ENCODE peak calls at places on chromosome 1, in seven cellular contexts. T is colonic mucosa; M is cardiac muscle cell; H is tibial artery; Q is CD8-positive, alpha-beta T cell; U is ovary; S is heart left ventricle. F is an unnamed sample. For H3K36me3, H3K9me3 and H3K4me1, the result is how much of the 10 kb centered on the place peaks cover.

GRCh38 chr1:56466541-56466940 is 112.8 kb downstream of the PLPP3 start:
- DNase-seq in T (no peak), M (no peak), H (no peak), Q (no peak), U (no peak), S (no peak), F (no peak)

GRCh38 chr1:36401602-36402517 is 4.2 kb upstream of the LSM10 start:
- DNase-seq in T (no peak), M (no peak), H (no peak), Q (no peak), U (peak), S (no peak), F (no peak)

GRCh38 chr1:178953538-178954207 is 72.0 kb upstream of the FAM20B start:
- DNase-seq in T (no peak), M (no peak), H (peak), Q (no peak), U (peak), S (no peak), F (no peak)

GRCh38 chr1:228778466-228778865 is 43.2 kb downstream of the RHOU start:
- DNase-seq in T (no peak), M (no peak), H (no peak), Q (no peak), U (no peak), S (no peak), F (no peak)

GRCh38 chr1:150619576-150620509 is 9.6 kb downstream of the ENSA start:
- DNase-seq in T (no peak), M (peak), H (no peak), Q (no peak), U (no peak), S (peak), F (no peak)

GRCh38 chr1:196546272-196547245 is 61.7 kb downstream of the KCNT2 start:
- DNase-seq in T (no peak), M (peak), H (no peak), Q (no peak), U (no peak), S (no peak), F (peak)

GRCh38 chr1:16156848-16157495 is 1.1 kb upstream of the EPHA2 start:
- DNase-seq in T (no peak), M (peak), H (no peak), Q (no peak), U (no peak), S (no peak), F (no peak)

GRCh38 chr1:97384294-97384952 is 536.4 kb downstream of the DPYD start:
- DNase-seq in T (no peak), M (peak), H (no peak), Q (no peak), U (no peak), S (no peak), F (no peak)

GRCh38 chr1:179824265-179824664 is 53.3 kb downstream of the TOR1AIP2 start:
- DNase-seq in T (no peak), M (peak), H (peak), Q (no peak), U (no peak), S (no peak), F (no peak)

GRCh38 chr1:228697209-228698016 is 37.9 kb upstream of the RHOU start:
- DNase-seq in T (peak), M (peak), H (peak), Q (no peak), U (peak), S (peak), F (peak)

GRCh38 chr1:225777583-225778411 is at the start of gene SRP9:
- DNase-seq in T (peak), M (peak), H (peak), Q (peak), U (peak), S (peak), F (peak)

GRCh38 chr1:194024659-194025058 is 838.2 kb upstream of the B3GALT2 start:
- DNase-seq in T (no peak), M (peak), H (no peak), Q (no peak), U (no peak), S (no peak), F (no peak)

GRCh38 chr1:2534775-2535387 is 4.8 kb upstream of the HES5 start:
- DNase-seq in T (peak), M (peak), H (no peak), Q (no peak), U (no peak), S (no peak), F (no peak)

GRCh38 chr1:241715435-241715834 is 63.4 kb downstream of the WDR64 start:
- DNase-seq in T (no peak), M (no peak), H (no peak), Q (no peak), U (no peak), S (no peak), F (no peak)

GRCh38 chr1:111690306-111690617 is 48.9 kb downstream of the INKA2 start:
- DNase-seq in T (peak), M (peak), H (no peak), Q (no peak), U (peak), S (peak), F (no peak)

GRCh38 chr1:51061231-51061943 is 40.6 kb upstream of the C1orf185 start:
- DNase-seq in T (no peak), M (no peak), H (no peak), Q (no peak), U (no peak), S (no peak), F (no peak)

GRCh38 chr1:100736324-100736723 is 16.8 kb downstream of the VCAM1 start:
- DNase-seq in T (no peak), M (peak), H (no peak), Q (no peak), U (peak), S (no peak), F (no peak)

GRCh38 chr1:225412301-225412700 is 15.5 kb downstream of the LBR start:
- DNase-seq in T (no peak), M (no peak), H (no peak), Q (no peak), U (no peak), S (no peak), F (no peak)

GRCh38 chr1:175186371-175187160 is 6.0 kb downstream of the KIAA0040 start:
- DNase-seq in T (no peak), M (no peak), H (no peak), Q (no peak), U (no peak), S (no peak), F (no peak)

GRCh38 chr1:15950763-15951295 is 25.1 kb downstream of the ZBTB17 start:
- DNase-seq in T (no peak), M (peak), H (peak), Q (peak), U (no peak), S (no peak), F (no peak)

GRCh38 chr1:198902616-198903140 is 263.8 kb downstream of the PTPRC start:
- DNase-seq in T (no peak), M (no peak), H (no peak), Q (no peak), U (no peak), S (peak), F (no peak)

GRCh38 chr1:102531031-102531430 is 534.3 kb upstream of the OLFM3 start:
- DNase-seq in T (no peak), M (no peak), H (no peak), Q (no peak), U (no peak), S (no peak), F (no peak)

GRCh38 chr1:161484613-161485012 is 20.6 kb upstream of the FCGR2A start:
- DNase-seq in T (no peak), M (peak), H (no peak), Q (no peak), U (no peak), S (no peak), F (no peak)

GRCh38 chr1:34113887-34114286 is 51.1 kb downstream of the CSMD2 start:
- DNase-seq in T (no peak), M (peak), H (no peak), Q (no peak), U (no peak), S (no peak), F (peak)

GRCh38 chr1:26706315-26706714 is 10.5 kb downstream of the ARID1A start:
- DNase-seq in T (peak), M (no peak), H (no peak), Q (no peak), U (no peak), S (no peak), F (no peak)

GRCh38 chr1:222583079-222583478 is 6.7 kb downstream of the TAF1A start:
- DNase-seq in T (no peak), M (no peak), H (no peak), Q (no peak), U (no peak), S (no peak), F (no peak)

GRCh38 chr1:39386997-39387396 is 104.4 kb upstream of the BMP8A start:
- DNase-seq in T (no peak), M (no peak), H (no peak), Q (no peak), U (no peak), S (no peak), F (no peak)

GRCh38 chr1:14954210-14954609 is 199.3 kb upstream of the TMEM51 start:
- DNase-seq in T (no peak), M (peak), H (no peak), Q (no peak), U (no peak), S (no peak), F (no peak)

GRCh38 chr1:206495493-206496046 is 11.8 kb upstream of the RASSF5 start:
- DNase-seq in T (no peak), M (peak), H (no peak), Q (no peak), U (no peak), S (no peak), F (no peak)

GRCh38 chr1:89065077-89065868 is at the start of gene GBP1:
- DNase-seq in T (no peak), M (peak), H (no peak), Q (no peak), U (no peak), S (no peak), F (no peak)

GRCh38 chr1:212819704-212820103 is 27.7 kb downstream of the SPATA45 start:
- DNase-seq in T (no peak), M (peak), H (no peak), Q (no peak), U (no peak), S (no peak), F (no peak)

GRCh38 chr1:244067893-244068292 is 16.8 kb downstream of the ZBTB18 start:
- DNase-seq in T (no peak), M (no peak), H (no peak), Q (no peak), U (no peak), S (no peak), F (no peak)

GRCh38 chr1:198265073-198265661 is 108.4 kb downstream of the NEK7 start:
- DNase-seq in T (no peak), M (peak), H (no peak), Q (no peak), U (no peak), S (peak), F (no peak)

GRCh38 chr1:84206416-84206815 is 62.3 kb downstream of the PRKACB start:
- DNase-seq in T (no peak), M (no peak), H (no peak), Q (no peak), U (no peak), S (no peak), F (no peak)

GRCh38 chr1:209076688-209077087 is 506.8 kb upstream of the CAMK1G start:
- DNase-seq in T (no peak), M (peak), H (no peak), Q (no peak), U (no peak), S (no peak), F (no peak)

GRCh38 chr1:172515927-172516326 is 17.0 kb upstream of the SUCO start:
- DNase-seq in T (no peak), M (no peak), H (no peak), Q (no peak), U (no peak), S (no peak), F (no peak)

DNA sequence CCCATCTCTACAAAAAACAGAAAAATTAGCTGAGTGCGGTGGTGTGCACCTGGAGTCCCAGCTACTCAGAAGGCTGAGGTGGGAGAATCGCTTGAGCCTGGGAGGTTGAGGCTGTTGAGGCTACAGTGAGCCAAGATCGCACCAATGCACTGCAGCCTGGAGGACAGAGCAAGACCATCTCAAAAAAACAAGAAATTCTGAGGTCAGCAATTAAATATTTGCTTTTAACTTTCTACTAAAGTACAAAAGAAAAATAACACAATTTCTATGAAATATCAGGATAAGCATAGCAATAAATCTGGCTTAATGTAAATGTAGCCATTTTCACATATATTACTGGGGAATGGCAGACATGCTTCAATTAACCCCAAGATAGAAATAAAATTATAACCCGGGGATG is 9.9 kb downstream of the PPP1R15B start:
- DNase-seq in T (no peak), M (no peak), H (no peak), Q (no peak), U (no peak), S (no peak), F (no peak)
- H3K36me3 ChIP-seq in T (under half), M (under half), H (half or more), Q (under half), U (under half), S (half or more), F (half or more)

DNA sequence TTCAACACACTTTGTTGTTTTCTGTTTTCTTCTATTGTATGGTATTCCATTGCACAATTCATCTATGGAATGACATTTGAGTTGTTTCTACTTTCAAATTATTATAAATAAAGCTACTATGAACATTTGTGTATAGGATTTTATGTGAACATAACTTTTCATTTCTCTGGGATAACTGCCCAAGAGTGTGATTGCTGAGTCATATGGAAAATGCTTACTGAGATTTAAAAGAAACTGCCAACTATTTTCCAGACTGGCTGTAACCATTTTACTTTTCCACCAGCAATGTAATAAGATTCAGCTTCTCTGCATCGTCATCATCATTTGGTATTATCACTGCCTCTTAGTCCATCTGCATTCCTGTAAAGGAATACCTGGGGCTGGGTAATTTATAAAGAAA is 779.6 kb upstream of the PRMT6 start:
- DNase-seq in T (no peak), M (no peak), H (no peak), Q (no peak), U (no peak), S (no peak), F (no peak)
- H3K9me3 ChIP-seq in T (under half), M (under half), H (under half), Q (under half), U (under half), S (under half), F (under half)

GRCh38 chr1:53133261-53134041 is 9.0 kb downstream of the SLC1A7 start:
- DNase-seq in T (no peak), M (no peak), H (no peak), Q (no peak), U (no peak), S (no peak), F (peak)
- H3K4me1 ChIP-seq in T (under half), M (under half), H (under half), Q (under half), U (under half), S (under half), F (under half)

GRCh38 chr1:40409467-40409866 is 35.9 kb downstream of the SMAP2 start:
- DNase-seq in T (no peak), M (no peak), H (no peak), Q (no peak), U (no peak), S (no peak), F (peak)
- H3K36me3 ChIP-seq in T (under half), M (under half), H (under half), Q (under half), U (under half), S (half or more), F (under half)

GRCh38 chr1:52549267-52549666 is 3.6 kb downstream of the TUT4 start:
- DNase-seq in T (no peak), M (no peak), H (no peak), Q (no peak), U (no peak), S (no peak), F (no peak)

GRCh38 chr1:52542085-52542688 is 10.7 kb downstream of the TUT4 start:
- DNase-seq in T (no peak), M (no peak), H (no peak), Q (no peak), U (no peak), S (no peak), F (no peak)

GRCh38 chr1:52550447-52550846 is 2.4 kb downstream of the TUT4 start:
- DNase-seq in T (peak), M (no peak), H (no peak), Q (no peak), U (peak), S (no peak), F (no peak)

GRCh38 chr1:52544665-52545525 is 8.0 kb downstream of the TUT4 start:
- DNase-seq in T (no peak), M (peak), H (no peak), Q (no peak), U (no peak), S (no peak), F (no peak)

GRCh38 chr1:52546852-52547251 is 6.0 kb downstream of the TUT4 start:
- DNase-seq in T (no peak), M (no peak), H (no peak), Q (no peak), U (no peak), S (no peak), F (no peak)
- H3K9me3 ChIP-seq in T (under half), M (under half), H (under half), Q (under half), U (under half), S (under half), F (under half)

F was measured in HAP-1.